ENCODE peak calls at places on chromosomes 13 and 19, in nine cellular contexts. One of them, this sample, is unnamed.

GRCh38 chr19:51938936-51939335 is 11.7 kb downstream of the ZNF613 start:
- DNase-seq in activated T-helper 1 cell treated with Interleukin-2 at 50 U/mL for 16 hours: no peak
- DNase-seq in astrocyte: no peak
- DNase-seq in activated CD8-positive, alpha-beta memory T cell treated with anti-CD3 and anti-CD28 coated beads for 4 hours: no peak
- DNase-seq in iPS DF 19.7: no peak
- DNase-seq in C1 segment of cervical spinal cord: no peak
- DNase-seq in testis: no peak
- DNase-seq in left lung: no peak
- DNase-seq in stimulated activated CD4-positive, alpha-beta T cell treated with anti-CD3 and anti-CD28 coated beads, Interleukin-2, amount 100 ng/mL, for 48 hours: no peak
- DNase-seq in this sample: no peak

GRCh38 chr19:661427-662196 is 1.4 kb downstream of the RNF126 start:
- DNase-seq in activated T-helper 1 cell treated with Interleukin-2 at 50 U/mL for 16 hours: peak; percentile 56
- DNase-seq in astrocyte: no peak
- DNase-seq in activated CD8-positive, alpha-beta memory T cell treated with anti-CD3 and anti-CD28 coated beads for 4 hours: peak; percentile 48
- DNase-seq in iPS DF 19.7: no peak
- DNase-seq in C1 segment of cervical spinal cord: no peak
- DNase-seq in testis: no peak
- DNase-seq in left lung: no peak
- DNase-seq in stimulated activated CD4-positive, alpha-beta T cell treated with anti-CD3 and anti-CD28 coated beads, Interleukin-2, amount 100 ng/mL, for 48 hours: peak; percentile 50
- DNase-seq in this sample: no peak

GRCh38 chr19:19743176-19743575 is 10.3 kb upstream of the ZNF14 start:
- DNase-seq in activated T-helper 1 cell treated with Interleukin-2 at 50 U/mL for 16 hours: no peak
- DNase-seq in astrocyte: no peak
- DNase-seq in activated CD8-positive, alpha-beta memory T cell treated with anti-CD3 and anti-CD28 coated beads for 4 hours: no peak
- DNase-seq in iPS DF 19.7: no peak
- DNase-seq in C1 segment of cervical spinal cord: no peak
- DNase-seq in testis: no peak
- DNase-seq in left lung: peak; percentile 15
- DNase-seq in stimulated activated CD4-positive, alpha-beta T cell treated with anti-CD3 and anti-CD28 coated beads, Interleukin-2, amount 100 ng/mL, for 48 hours: no peak
- DNase-seq in this sample: no peak

GRCh38 chr13:111623743-111624505 is 303.5 kb downstream of the TEX29 start:
- DNase-seq in activated T-helper 1 cell treated with Interleukin-2 at 50 U/mL for 16 hours: no peak
- DNase-seq in astrocyte: no peak
- DNase-seq in activated CD8-positive, alpha-beta memory T cell treated with anti-CD3 and anti-CD28 coated beads for 4 hours: no peak
- DNase-seq in iPS DF 19.7: no peak
- DNase-seq in C1 segment of cervical spinal cord: no peak
- DNase-seq in testis: no peak
- DNase-seq in left lung: no peak
- DNase-seq in stimulated activated CD4-positive, alpha-beta T cell treated with anti-CD3 and anti-CD28 coated beads, Interleukin-2, amount 100 ng/mL, for 48 hours: no peak
- DNase-seq in this sample: no peak

GRCh38 chr13:74708629-74709028 is 574.4 kb upstream of the KLF12 start:
- DNase-seq in activated T-helper 1 cell treated with Interleukin-2 at 50 U/mL for 16 hours: no peak
- DNase-seq in astrocyte: no peak
- DNase-seq in activated CD8-positive, alpha-beta memory T cell treated with anti-CD3 and anti-CD28 coated beads for 4 hours: no peak
- DNase-seq in iPS DF 19.7: no peak
- DNase-seq in C1 segment of cervical spinal cord: no peak
- DNase-seq in testis: no peak
- DNase-seq in left lung: no peak
- DNase-seq in stimulated activated CD4-positive, alpha-beta T cell treated with anti-CD3 and anti-CD28 coated beads, Interleukin-2, amount 100 ng/mL, for 48 hours: no peak
- DNase-seq in this sample: no peak

GRCh38 chr13:42875448-42876269 is 94.3 kb downstream of the FAM216B start:
- DNase-seq in activated T-helper 1 cell treated with Interleukin-2 at 50 U/mL for 16 hours: no peak
- DNase-seq in astrocyte: no peak
- DNase-seq in activated CD8-positive, alpha-beta memory T cell treated with anti-CD3 and anti-CD28 coated beads for 4 hours: no peak
- DNase-seq in iPS DF 19.7: peak; percentile 71
- DNase-seq in C1 segment of cervical spinal cord: no peak
- DNase-seq in testis: peak; percentile 86
- DNase-seq in left lung: no peak
- DNase-seq in stimulated activated CD4-positive, alpha-beta T cell treated with anti-CD3 and anti-CD28 coated beads, Interleukin-2, amount 100 ng/mL, for 48 hours: no peak
- DNase-seq in this sample: no peak

GRCh38 chr19:3061214-3062161 is 807 bp downstream of the TLE5 start:
- DNase-seq in activated T-helper 1 cell treated with Interleukin-2 at 50 U/mL for 16 hours: peak; percentile 79
- DNase-seq in astrocyte: no peak
- DNase-seq in activated CD8-positive, alpha-beta memory T cell treated with anti-CD3 and anti-CD28 coated beads for 4 hours: peak; percentile 50
- DNase-seq in iPS DF 19.7: no peak
- DNase-seq in C1 segment of cervical spinal cord: peak; percentile 67
- DNase-seq in testis: peak; percentile 63
- DNase-seq in left lung: peak; percentile 83
- DNase-seq in stimulated activated CD4-positive, alpha-beta T cell treated with anti-CD3 and anti-CD28 coated beads, Interleukin-2, amount 100 ng/mL, for 48 hours: peak; percentile 37
- DNase-seq in this sample: no peak

GRCh38 chr19:43439183-43440063 is 24.7 kb downstream of the TEX101 start:
- DNase-seq in activated T-helper 1 cell treated with Interleukin-2 at 50 U/mL for 16 hours: peak; percentile 12
- DNase-seq in astrocyte: peak; percentile 16
- DNase-seq in activated CD8-positive, alpha-beta memory T cell treated with anti-CD3 and anti-CD28 coated beads for 4 hours: no peak
- DNase-seq in iPS DF 19.7: no peak
- DNase-seq in C1 segment of cervical spinal cord: no peak
- DNase-seq in testis: no peak
- DNase-seq in left lung: no peak
- DNase-seq in stimulated activated CD4-positive, alpha-beta T cell treated with anti-CD3 and anti-CD28 coated beads, Interleukin-2, amount 100 ng/mL, for 48 hours: no peak
- DNase-seq in this sample: no peak

GRCh38 chr13:48591889-48592725 is 59.2 kb upstream of the RCBTB2 start:
- DNase-seq in activated T-helper 1 cell treated with Interleukin-2 at 50 U/mL for 16 hours: no peak
- DNase-seq in astrocyte: no peak
- DNase-seq in activated CD8-positive, alpha-beta memory T cell treated with anti-CD3 and anti-CD28 coated beads for 4 hours: no peak
- DNase-seq in iPS DF 19.7: no peak
- DNase-seq in C1 segment of cervical spinal cord: no peak
- DNase-seq in testis: no peak
- DNase-seq in left lung: no peak
- DNase-seq in stimulated activated CD4-positive, alpha-beta T cell treated with anti-CD3 and anti-CD28 coated beads, Interleukin-2, amount 100 ng/mL, for 48 hours: no peak
- DNase-seq in this sample: no peak

GRCh38 chr19:37817180-37817911 is 38.0 kb upstream of the ZNF573 start:
- DNase-seq in activated T-helper 1 cell treated with Interleukin-2 at 50 U/mL for 16 hours: peak; percentile 7
- DNase-seq in astrocyte: peak; percentile 27
- DNase-seq in activated CD8-positive, alpha-beta memory T cell treated with anti-CD3 and anti-CD28 coated beads for 4 hours: no peak
- DNase-seq in iPS DF 19.7: peak; percentile 40
- DNase-seq in C1 segment of cervical spinal cord: peak; percentile 60
- DNase-seq in testis: peak; percentile 89
- DNase-seq in left lung: peak; percentile 84
- DNase-seq in stimulated activated CD4-positive, alpha-beta T cell treated with anti-CD3 and anti-CD28 coated beads, Interleukin-2, amount 100 ng/mL, for 48 hours: peak; percentile 21
- DNase-seq in this sample: peak; percentile 80